ENCODE peak calls at places on chromosomes 6 and 20, in seven cellular contexts. V is GM06990, C is GM12865, K is adrenal gland, I is GM12864, B is left lung, J is neural crest cell. M is an unnamed sample.

GRCh38 chr20:6838181-6838826 is 70.8 kb downstream of the BMP2 start:
- DNase-seq in C (peak), K (no peak), V (peak), I (no peak), J (no peak), B (no peak), M (no peak)

GRCh38 chr6:146544783-146545182 is 1.1 kb downstream of the RAB32 start:
- DNase-seq in K (no peak), J (no peak), B (no peak), V (no peak), I (no peak), C (no peak), M (no peak)

GRCh38 chr6:18380165-18380564 is 7.0 kb upstream of the RNF144B start:
- DNase-seq in K (no peak), I (no peak), V (no peak), C (no peak), J (no peak), B (no peak), M (no peak)

GRCh38 chr6:123841067-123841896 is 37.6 kb downstream of the NKAIN2 start:
- DNase-seq in C (no peak), K (no peak), J (no peak), V (no peak), B (no peak), I (no peak), M (no peak)

GRCh38 chr6:143034689-143035334 is 25.9 kb upstream of the AIG1 start:
- DNase-seq in C (peak), V (no peak), B (peak), I (no peak), J (no peak), K (no peak), M (no peak)

GRCh38 chr20:2299301-2299700 is 3.5 kb downstream of the TGM3 start:
- DNase-seq in K (no peak), J (no peak), V (no peak), B (peak), C (no peak), I (no peak), M (no peak)

GRCh38 chr20:34299925-34300806 is 3.0 kb downstream of the AHCY start:
- DNase-seq in J (no peak), K (no peak), B (no peak), I (no peak), V (no peak), C (peak), M (no peak)

GRCh38 chr6:94463306-94463705 is 1043.9 kb upstream of the EPHA7 start:
- DNase-seq in C (no peak), I (no peak), K (no peak), V (no peak), B (no peak), J (no peak), M (no peak)

GRCh38 chr6:44100088-44100550 is 27.1 kb downstream of the MRPL14 start:
- DNase-seq in J (peak), I (no peak), C (peak), K (no peak), V (no peak), B (no peak), M (no peak)

GRCh38 chr20:36544134-36545018 is 3.1 kb downstream of the MYL9 start:
- DNase-seq in I (no peak), K (peak), V (no peak), B (peak), C (no peak), J (no peak), M (no peak)

GRCh38 chr6:14231546-14232280 is 114.1 kb downstream of the CD83 start:
- DNase-seq in K (no peak), C (no peak), I (no peak), B (no peak), V (no peak), J (no peak), M (no peak)

GRCh38 chr20:62808211-62808865 is 3.7 kb downstream of the OGFR start:
- DNase-seq in V (peak), C (peak), K (peak), J (peak), I (no peak), B (peak), M (peak)

GRCh38 chr6:13710552-13711383 is 867 bp downstream of the RANBP9 start:
- DNase-seq in J (peak), C (peak), B (peak), V (peak), K (peak), I (no peak), M (peak)

GRCh38 chr6:8245736-8246135 is 143.4 kb upstream of the EEF1E1 start:
- DNase-seq in C (no peak), J (no peak), V (no peak), K (no peak), B (no peak), I (no peak), M (no peak)

GRCh38 chr6:13764996-13765395 is 49.4 kb downstream of the MCUR1 start:
- DNase-seq in C (peak), B (no peak), V (no peak), I (no peak), K (no peak), J (no peak), M (no peak)

GRCh38 chr6:159487636-159488035 is 205.4 kb downstream of the SOD2 start:
- DNase-seq in B (no peak), V (no peak), C (no peak), K (no peak), J (no peak), I (no peak), M (no peak)

GRCh38 chr6:47135772-47136171 is 93.6 kb upstream of the ADGRF1 start:
- DNase-seq in C (no peak), J (no peak), I (no peak), V (no peak), B (no peak), K (no peak), M (no peak)

GRCh38 chr6:16334671-16335070 is 96.3 kb downstream of the GMPR start:
- DNase-seq in J (no peak), C (no peak), I (no peak), V (no peak), K (peak), B (peak), M (no peak)

GRCh38 chr6:111549744-111550143 is 55.9 kb downstream of the TRAF3IP2 start:
- DNase-seq in V (no peak), C (no peak), J (no peak), I (no peak), K (no peak), B (no peak), M (no peak)

GRCh38 chr6:3744901-3745470 is 6.5 kb downstream of the PXDC1 start:
- DNase-seq in C (no peak), J (no peak), V (no peak), I (no peak), K (no peak), B (no peak), M (no peak)

GRCh38 chr20:64255361-64256281 is at the start of gene PCMTD2:
- DNase-seq in J (peak), K (peak), I (peak), V (peak), B (peak), C (peak), M (peak)

GRCh38 chr20:23627501-23627900 is 10.3 kb downstream of the CST3 start:
- DNase-seq in V (no peak), B (no peak), J (no peak), K (no peak), I (no peak), C (no peak), M (no peak)

GRCh38 chr6:160005861-160006540 is 37.1 kb downstream of the IGF2R start:
- DNase-seq in B (no peak), V (no peak), C (no peak), K (peak), I (no peak), J (no peak), M (no peak)

GRCh38 chr6:168217216-168217879 is 102.2 kb downstream of the DACT2 start:
- DNase-seq in C (no peak), V (no peak), B (no peak), I (no peak), J (no peak), K (no peak), M (no peak)

GRCh38 chr6:155832596-155832995 is 377.0 kb upstream of the NOX3 start:
- DNase-seq in C (peak), K (no peak), I (no peak), B (no peak), V (no peak), J (no peak), M (no peak)

GRCh38 chr6:41727705-41728072 is 7.7 kb downstream of the TFEB start:
- DNase-seq in C (no peak), I (no peak), K (no peak), V (no peak), B (no peak), J (no peak), M (no peak)

GRCh38 chr6:50655848-50656453 is 57.4 kb upstream of the TFAP2D start:
- DNase-seq in B (no peak), V (no peak), J (no peak), I (no peak), K (no peak), C (peak), M (no peak)
- TF ChIP-seq CTCF in B (peak), V (peak), J (peak), I (peak), K (peak), C (peak), M (peak)

GRCh38 chr6:166515072-166515810 is 71.2 kb downstream of the RAMACL start:
- DNase-seq in K (no peak), B (no peak), C (no peak), J (no peak), I (no peak), V (no peak), M (no peak)
- TF ChIP-seq CTCF in K (no peak), B (no peak), C (no peak), J (no peak), I (no peak), V (no peak), M (no peak)

DNA sequence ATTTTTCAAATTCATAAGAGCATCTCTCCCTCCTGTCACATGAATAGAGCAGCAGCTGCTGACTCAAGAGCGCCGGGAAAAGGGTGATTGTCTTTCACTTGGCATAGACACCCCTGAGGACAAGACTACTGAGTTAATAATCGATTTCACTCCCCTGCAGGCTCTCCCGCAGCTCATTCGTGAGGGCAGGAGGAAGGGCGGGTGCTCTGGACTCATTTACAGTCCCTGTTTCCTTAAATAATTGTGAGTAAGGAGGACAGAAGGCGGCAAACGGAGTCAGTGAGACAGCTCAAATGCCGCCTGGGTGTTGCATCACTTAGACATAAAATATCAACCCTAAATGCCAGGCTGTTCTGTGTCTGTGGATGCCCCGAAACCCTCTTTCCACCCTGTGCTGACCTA is 21.5 kb downstream of the CFAP61 start:
- DNase-seq in B (no peak), I (no peak), K (no peak), V (no peak), J (no peak), C (no peak), M (no peak)
- TF ChIP-seq CTCF in B (no peak), I (no peak), K (no peak), V (no peak), J (no peak), C (no peak), M (no peak)

DNA sequence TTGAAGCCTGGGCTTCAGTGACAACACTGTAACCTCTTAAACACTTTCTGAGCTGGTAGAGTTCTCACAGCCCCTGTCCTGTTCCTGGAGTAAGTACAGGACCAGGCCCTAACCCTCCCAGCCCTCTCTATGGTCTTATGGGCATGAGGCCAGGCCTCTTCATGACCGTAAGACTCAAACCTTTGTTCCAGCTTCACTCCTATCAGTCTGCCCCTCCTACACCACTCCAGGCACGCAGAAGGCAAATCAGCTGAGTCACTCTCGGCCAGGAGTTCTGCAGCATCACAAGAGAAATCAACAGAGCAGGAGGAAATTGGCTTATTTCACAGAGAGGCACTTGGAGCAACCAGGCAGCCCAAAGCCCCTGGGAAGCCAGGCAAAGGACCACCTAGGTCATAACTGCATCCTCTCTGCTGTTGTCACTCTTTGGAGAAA is 25.3 kb upstream of the CHD6 start:
- DNase-seq in B (peak), C (no peak), J (no peak), I (no peak), V (no peak), K (no peak), M (no peak)
- TF ChIP-seq CTCF in B (no peak), C (no peak), J (no peak), I (no peak), V (no peak), K (no peak), M (no peak)

DNA sequence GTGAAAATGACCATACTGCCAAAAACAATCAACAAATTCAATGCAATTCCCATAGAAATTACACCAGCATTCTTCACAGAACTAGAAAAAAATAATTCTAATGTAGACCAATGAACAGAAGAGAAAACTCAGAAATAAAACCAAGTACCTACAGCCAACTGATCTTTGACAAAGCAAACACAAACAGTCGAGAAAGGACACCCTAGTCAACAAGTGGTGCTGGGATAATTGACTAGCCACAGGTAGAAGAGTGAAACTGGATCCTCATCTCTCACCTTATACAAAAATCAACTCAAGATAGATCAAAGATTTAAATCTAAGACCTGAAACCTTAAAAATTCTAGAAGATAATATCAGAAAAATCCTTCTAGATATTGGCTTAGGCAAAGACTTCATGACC is 44.5 kb upstream of the ZNF133 start:
- DNase-seq in K (no peak), B (no peak), I (no peak), C (no peak), J (no peak), V (no peak), M (no peak)
- TF ChIP-seq CTCF in K (no peak), B (no peak), I (no peak), C (no peak), J (no peak), V (no peak), M (no peak)

GRCh38 chr6:328184-328670 is 35.9 kb downstream of the DUSP22 start:
- DNase-seq in I (peak), K (peak), V (peak), B (peak), C (peak), J (no peak), M (no peak)

GRCh38 chr6:331622-332521 is 39.6 kb downstream of the DUSP22 start:
- DNase-seq in J (no peak), K (no peak), V (peak), C (peak), I (peak), B (no peak), M (no peak)

GRCh38 chr6:330948-331347 is 38.7 kb downstream of the DUSP22 start:
- DNase-seq in J (no peak), C (no peak), K (no peak), V (no peak), B (no peak), I (no peak), M (no peak)

GRCh38 chr6:328924-329323 is 36.6 kb downstream of the DUSP22 start:
- DNase-seq in J (no peak), C (peak), V (no peak), K (no peak), I (no peak), B (no peak), M (no peak)

DNA sequence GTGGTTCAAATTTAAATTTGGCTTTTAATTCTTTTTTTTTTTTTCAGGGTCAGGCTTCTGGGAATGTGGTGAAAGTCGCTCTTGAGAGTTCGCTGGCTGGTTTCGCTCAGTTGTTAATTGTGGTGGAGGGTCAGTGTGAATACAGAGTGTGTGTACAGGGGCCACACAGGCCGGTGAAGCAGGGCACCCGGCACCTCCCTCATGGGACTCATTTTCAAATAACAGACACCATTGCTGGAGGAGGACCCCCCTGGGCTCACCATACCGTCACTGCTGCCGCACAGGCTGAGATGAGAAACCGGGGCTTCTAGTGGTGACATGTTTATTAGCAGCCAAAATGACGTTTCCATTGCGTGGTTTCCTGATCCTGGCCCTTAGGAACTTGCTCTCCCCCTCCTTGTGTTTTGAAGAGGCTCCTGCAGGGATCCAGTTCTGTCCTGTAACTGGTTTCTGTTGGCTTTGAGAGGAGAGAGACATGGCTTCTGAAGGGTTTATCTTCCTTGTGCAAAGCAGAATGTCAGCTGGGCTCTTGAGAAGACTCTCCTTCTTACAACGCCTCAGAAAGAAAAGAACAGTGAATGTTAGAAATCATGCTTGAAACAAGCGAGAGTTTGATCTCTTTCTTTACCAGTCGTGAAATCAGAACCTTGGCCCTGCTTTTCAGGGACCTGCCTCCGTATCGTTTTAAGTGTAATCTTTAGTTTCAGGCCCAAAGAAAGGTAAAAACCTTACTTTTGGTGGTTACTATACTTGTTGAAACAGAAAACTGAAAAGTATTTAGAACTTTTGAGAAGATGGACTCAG is 37.8 kb downstream of the DUSP22 start:
- DNase-seq in V (no peak), B (no peak), I (peak), C (peak), K (no peak), J (no peak), M (no peak)
- TF ChIP-seq CTCF in V (no peak), B (no peak), I (peak), C (no peak), K (no peak), J (no peak), M (no peak)

DNA sequence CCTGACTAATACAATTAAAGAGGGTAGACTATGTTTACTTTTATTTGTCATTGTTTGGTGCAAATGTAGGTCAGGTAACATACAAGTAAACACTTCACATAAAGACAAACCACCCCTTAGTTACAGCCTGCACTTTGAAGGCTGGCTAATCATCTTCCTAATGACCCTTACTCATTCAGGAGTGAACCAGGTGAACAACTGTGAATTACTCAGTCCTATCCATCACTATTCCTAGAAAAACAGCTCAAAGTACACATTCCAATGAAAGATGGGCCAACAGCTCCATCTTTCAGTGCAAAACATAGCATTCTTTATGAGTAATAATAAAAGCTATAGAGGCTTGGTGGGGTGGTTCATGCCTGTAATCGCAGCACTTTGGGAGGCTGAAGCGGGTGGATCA is 78.2 kb downstream of the FRK start:
- DNase-seq in K (no peak), V (no peak), J (no peak), I (no peak), C (no peak), B (no peak), M (no peak)
- TF ChIP-seq CTCF in K (no peak), V (no peak), J (no peak), I (no peak), C (no peak), B (no peak), M (no peak)

GRCh38 chr6:20211037-20211940 is 980 bp downstream of the MBOAT1 start:
- DNase-seq in C (peak), K (no peak), J (no peak), B (no peak), V (no peak), I (no peak), M (no peak)

GRCh38 chr6:20210158-20210557 is 2.1 kb downstream of the MBOAT1 start:
- DNase-seq in I (no peak), B (no peak), V (no peak), J (no peak), K (no peak), C (no peak), M (no peak)

GRCh38 chr6:20212392-20213111 is at the start of gene MBOAT1:
- DNase-seq in B (peak), K (peak), I (peak), C (peak), J (peak), V (peak), M (peak)

GRCh38 chr6:20213271-20213798 is 1.1 kb upstream of the MBOAT1 start:
- DNase-seq in C (no peak), J (no peak), V (no peak), K (no peak), B (no peak), I (no peak), M (no peak)

GRCh38 chr6:20211941-20212391 is 303 bp downstream of the MBOAT1 start:
- DNase-seq in B (peak), I (no peak), V (no peak), C (peak), J (no peak), K (no peak), M (no peak)
- TF ChIP-seq CTCF in B (no peak), I (no peak), V (peak), C (no peak), J (no peak), K (no peak), M (no peak)

M was measured in progenitor cell of endocrine pancreas.